ENCODE peak calls at places on chromosomes 7 and 10, in seven cellular contexts. D, C, Y, X, J, L and O are unnamed samples.

GRCh38 chr10:36666451-36666850 is 458.9 kb upstream of the ANKRD30A start:
- DNase-seq in D (no peak), C (no peak), Y (no peak), X (no peak), J (no peak), L (no peak), O (no peak)

GRCh38 chr10:86085136-86085535 is 281.5 kb downstream of the GRID1 start:
- DNase-seq in D (no peak), C (no peak), Y (no peak), X (no peak), J (no peak), L (no peak), O (no peak)

GRCh38 chr7:105241198-105241597 is 147.5 kb downstream of the SRPK2 start:
- DNase-seq in D (no peak), C (no peak), Y (no peak), X (no peak), J (no peak), L (no peak), O (no peak)

GRCh38 chr10:48792687-48793096 is 108.0 kb downstream of the WDFY4 start:
- DNase-seq in D (no peak), C (no peak), Y (no peak), X (no peak), J (peak), L (no peak), O (no peak)

GRCh38 chr10:14241196-14241595 is 89.5 kb downstream of the FRMD4A start:
- DNase-seq in D (no peak), C (no peak), Y (no peak), X (no peak), J (no peak), L (no peak), O (no peak)

GRCh38 chr10:43409385-43410109 is 561 bp upstream of the HNRNPF start:
- DNase-seq in D (no peak), C (peak), Y (peak), X (no peak), J (peak), L (peak), O (peak)

GRCh38 chr7:47635091-47636090 is 53.5 kb upstream of the TNS3 start:
- DNase-seq in D (no peak), C (no peak), Y (peak), X (peak), J (no peak), L (peak), O (no peak)

GRCh38 chr7:1314021-1314907 is 81.6 kb downstream of the UNCX start:
- DNase-seq in D (no peak), C (no peak), Y (no peak), X (no peak), J (no peak), L (no peak), O (no peak)

GRCh38 chr7:149561072-149561471 is 63.5 kb upstream of the ZNF746 start:
- DNase-seq in D (no peak), C (no peak), Y (no peak), X (no peak), J (peak), L (no peak), O (no peak)

GRCh38 chr7:7696458-7697119 is 21.8 kb downstream of the RPA3 start:
- DNase-seq in D (no peak), C (no peak), Y (no peak), X (no peak), J (no peak), L (no peak), O (no peak)

GRCh38 chr7:74061840-74062539 is 21.6 kb upstream of the LIMK1 start:
- DNase-seq in D (peak), C (peak), Y (peak), X (no peak), J (peak), L (peak), O (peak)

GRCh38 chr7:13948019-13948781 is 41.3 kb downstream of the ETV1 start:
- DNase-seq in D (no peak), C (no peak), Y (no peak), X (no peak), J (no peak), L (no peak), O (no peak)

GRCh38 chr10:24952701-24953349 is 419 bp upstream of the PRTFDC1 start:
- DNase-seq in D (no peak), C (peak), Y (peak), X (peak), J (peak), L (peak), O (peak)

GRCh38 chr10:119724630-119725549 is 960 bp upstream of the INPP5F start:
- DNase-seq in D (no peak), C (no peak), Y (peak), X (peak), J (peak), L (no peak), O (no peak)

GRCh38 chr10:132535065-132535651 is 2.4 kb upstream of the INPP5A start:
- DNase-seq in D (no peak), C (peak), Y (no peak), X (no peak), J (no peak), L (no peak), O (no peak)

GRCh38 chr7:128302110-128302509 is 41.6 kb downstream of the RBM28 start:
- DNase-seq in D (no peak), C (no peak), Y (peak), X (no peak), J (no peak), L (no peak), O (no peak)

GRCh38 chr10:68406111-68406814 is 814 bp downstream of the RUFY2 start:
- DNase-seq in D (no peak), C (peak), Y (peak), X (peak), J (peak), L (peak), O (peak)

GRCh38 chr7:122743211-122743610 is 40.5 kb upstream of the RNF148 start:
- DNase-seq in D (no peak), C (no peak), Y (no peak), X (no peak), J (no peak), L (no peak), O (no peak)

GRCh38 chr10:92619368-92619767 is 26.4 kb downstream of the KIF11 start:
- DNase-seq in D (no peak), C (no peak), Y (no peak), X (no peak), J (no peak), L (no peak), O (no peak)

GRCh38 chr10:126387931-126388911 is at the start of gene ADAM12:
- DNase-seq in D (no peak), C (peak), Y (peak), X (peak), J (peak), L (peak), O (no peak)

GRCh38 chr7:481219-481930 is 38.3 kb downstream of the PDGFA start:
- DNase-seq in D (no peak), C (no peak), Y (peak), X (no peak), J (no peak), L (no peak), O (no peak)

GRCh38 chr7:93981480-93981874 is 22.7 kb downstream of the BET1 start:
- DNase-seq in D (no peak), C (no peak), Y (no peak), X (peak), J (no peak), L (no peak), O (no peak)

GRCh38 chr7:158858592-158859503 is 2.5 kb downstream of the DYNC2I1 start:
- DNase-seq in D (no peak), C (no peak), Y (no peak), X (peak), J (peak), L (no peak), O (no peak)
- H3K4me3 ChIP-seq in D (no peak), C (no peak), Y (no peak), X (peak), J (no peak), L (no peak), O (no peak)

DNA sequence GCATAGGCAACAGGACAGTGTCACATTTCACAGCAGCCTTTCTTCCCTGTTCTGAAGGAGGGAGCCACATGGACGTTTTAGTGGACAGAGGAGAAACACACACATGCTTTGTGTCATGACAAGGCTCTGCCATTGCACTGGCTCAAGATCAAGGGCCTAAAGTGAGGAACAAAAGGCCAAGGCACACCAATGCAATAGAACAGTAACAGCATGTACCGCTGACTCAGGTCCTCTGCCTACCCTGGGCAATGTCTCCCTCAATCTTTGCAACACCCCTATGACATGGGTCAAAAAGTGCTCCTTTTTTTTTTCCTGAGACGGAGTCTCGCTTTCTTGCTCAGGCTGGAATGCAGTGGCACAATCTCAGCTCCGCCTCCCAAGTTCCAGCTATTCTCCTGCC is 57.8 kb upstream of the SDK1 start:
- DNase-seq in D (no peak), C (no peak), Y (no peak), X (no peak), J (no peak), L (no peak), O (no peak)
- H3K4me3 ChIP-seq in D (no peak), C (no peak), Y (no peak), X (no peak), J (no peak), L (no peak), O (no peak)

DNA sequence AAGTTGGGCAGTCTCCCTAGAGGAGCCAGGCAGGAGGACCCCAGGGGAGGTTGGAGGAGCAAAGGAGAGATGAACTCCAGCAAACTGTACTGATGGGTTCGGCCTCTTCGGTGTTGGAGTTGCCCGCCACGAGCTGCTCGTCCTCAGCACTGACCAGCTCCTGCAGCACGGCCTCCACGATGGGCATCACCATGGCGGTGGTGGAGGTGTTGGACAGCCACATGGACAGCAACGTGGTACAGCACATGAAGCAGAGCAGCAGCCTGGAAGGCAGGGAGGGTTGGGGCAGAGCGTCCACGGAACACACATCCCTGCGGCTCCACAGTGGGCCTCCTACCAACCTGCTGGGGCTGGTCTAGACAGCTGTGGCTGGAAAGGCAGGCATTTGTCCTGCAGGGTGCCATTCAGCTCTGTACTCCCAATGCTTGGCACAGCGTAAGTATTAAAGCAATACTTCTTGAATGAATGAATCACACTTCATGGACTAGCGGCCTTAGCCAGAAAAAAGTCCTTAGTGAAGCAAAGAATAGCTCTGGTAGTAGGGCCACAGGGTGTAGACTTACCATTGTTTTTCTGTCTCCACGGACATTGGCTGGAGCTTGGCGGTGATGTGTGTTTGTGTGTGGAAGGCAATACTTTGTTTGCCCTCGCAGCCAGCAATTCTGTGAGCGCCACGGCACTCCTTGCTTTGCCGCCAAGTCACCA is 21.8 kb downstream of the SLC13A4 start:
- DNase-seq in D (no peak), C (no peak), Y (no peak), X (no peak), J (no peak), L (no peak), O (no peak)
- H3K4me3 ChIP-seq in D (no peak), C (no peak), Y (no peak), X (no peak), J (no peak), L (no peak), O (no peak)

GRCh38 chr10:131450220-131450765 is 138.8 kb upstream of the TCERG1L start:
- DNase-seq in D (no peak), C (no peak), Y (no peak), X (no peak), J (no peak), L (no peak), O (no peak)

GRCh38 chr10:131451407-131452015 is 140.0 kb upstream of the TCERG1L start:
- DNase-seq in D (no peak), C (no peak), Y (no peak), X (no peak), J (no peak), L (no peak), O (no peak)

GRCh38 chr10:131456411-131456810 is 144.9 kb upstream of the TCERG1L start:
- DNase-seq in D (no peak), C (no peak), Y (no peak), X (no peak), J (no peak), L (no peak), O (no peak)

GRCh38 chr10:131452926-131453771 is 141.6 kb upstream of the TCERG1L start:
- DNase-seq in D (no peak), C (no peak), Y (peak), X (peak), J (peak), L (no peak), O (no peak)

GRCh38 chr10:131453772-131454634 is 142.5 kb upstream of the TCERG1L start:
- DNase-seq in D (no peak), C (peak), Y (peak), X (peak), J (peak), L (peak), O (peak)
- H3K4me3 ChIP-seq in D (no peak), C (no peak), Y (no peak), X (peak), J (no peak), L (peak), O (no peak)

DNA sequence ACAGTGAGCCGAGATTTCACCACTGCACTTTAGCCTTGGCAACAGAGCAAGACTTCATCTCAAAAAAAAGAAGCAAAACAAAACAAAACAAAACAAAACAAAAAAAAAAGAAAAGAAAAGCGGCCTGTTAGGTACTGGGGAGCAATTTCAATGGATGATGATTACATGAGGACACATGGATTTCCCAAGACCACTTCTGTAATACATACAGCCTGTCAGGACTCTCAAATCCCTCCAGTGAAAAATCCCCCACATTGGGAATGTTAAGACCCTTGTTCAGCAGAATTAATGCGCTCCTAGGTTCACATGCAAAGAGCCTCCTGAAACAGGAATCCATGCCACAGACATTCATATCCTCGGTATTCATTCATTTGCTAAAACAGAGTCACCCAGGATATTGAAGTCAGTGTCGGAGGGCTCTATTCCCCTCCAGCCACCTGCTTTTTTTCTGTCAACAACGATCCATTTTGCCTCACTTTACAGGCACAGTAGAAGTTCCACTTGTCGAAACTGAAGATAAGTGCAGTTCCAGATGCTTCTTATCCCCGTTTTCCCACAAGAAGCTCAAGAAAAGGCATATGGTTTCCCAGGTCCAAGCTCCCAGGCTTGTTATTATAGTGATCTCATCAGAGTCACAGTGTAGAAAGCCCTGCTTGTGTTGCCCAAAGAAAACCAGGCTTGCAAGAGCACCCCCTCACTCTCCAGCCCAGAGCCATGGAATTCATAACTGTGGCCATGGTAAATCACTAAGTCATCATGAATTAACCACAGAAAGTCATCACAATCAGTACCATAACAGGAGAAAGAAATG is 20.2 kb downstream of the SLC16A12 start:
- DNase-seq in D (no peak), C (peak), Y (peak), X (peak), J (peak), L (no peak), O (no peak)
- H3K4me3 ChIP-seq in D (peak), C (no peak), Y (peak), X (no peak), J (no peak), L (no peak), O (no peak)

GRCh38 chr7:41113663-41114062 is 589.2 kb downstream of the INHBA start:
- DNase-seq in D (no peak), C (no peak), Y (no peak), X (no peak), J (no peak), L (no peak), O (no peak)
- H3K4me3 ChIP-seq in D (no peak), C (no peak), Y (no peak), X (no peak), J (no peak), L (no peak), O (no peak)

DNA sequence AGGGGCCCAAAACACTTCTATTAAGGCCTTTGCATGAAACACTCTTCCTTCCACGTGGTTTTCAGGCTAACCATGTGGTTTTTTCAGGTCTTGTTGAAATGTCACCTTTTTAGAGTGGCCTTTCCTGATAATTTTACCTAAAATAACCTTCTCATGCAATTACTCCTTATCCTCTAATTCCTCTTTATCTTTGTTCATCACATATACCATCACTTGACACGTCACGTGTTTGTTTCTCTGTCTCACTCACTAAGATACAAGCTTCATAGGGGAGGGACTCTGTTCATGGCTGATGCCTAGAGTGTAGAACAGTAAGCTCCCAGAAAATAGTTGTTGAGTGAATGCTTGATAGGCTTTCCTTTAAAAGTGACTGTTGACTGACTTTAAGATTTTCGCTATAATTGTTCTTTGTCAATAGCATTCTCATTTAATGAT is 63.7 kb downstream of the ST7 start:
- DNase-seq in D (no peak), C (no peak), Y (no peak), X (no peak), J (no peak), L (no peak), O (no peak)
- H3K4me3 ChIP-seq in D (no peak), C (no peak), Y (no peak), X (no peak), J (peak), L (no peak), O (no peak)

GRCh38 chr10:6542999-6543430 is 37.1 kb downstream of the PRKCQ start:
- DNase-seq in D (no peak), C (no peak), Y (no peak), X (peak), J (no peak), L (no peak), O (peak)
- H3K4me3 ChIP-seq in D (no peak), C (no peak), Y (no peak), X (no peak), J (no peak), L (no peak), O (peak)